ENCODE peak calls at places on chromosomes 4 and X, in eight cellular contexts. One of them, this sample, is unnamed.

GRCh38 chr4:7003879-7004240 is 39.3 kb upstream of the TADA2B start:
- DNase-seq in stimulated activated CD4-positive, alpha-beta T cell treated with anti-CD3 and anti-CD28 coated beads, Interleukin-1b, Interleukin-23, amount 100 ng/mL, for 48 hours: no peak
- DNase-seq in fibroblast of lung: no peak
- DNase-seq in GM20000: no peak
- DNase-seq in effector CD8-positive, alpha-beta T cell: no peak
- DNase-seq in non-pigmented ciliary epithelial cell: no peak
- DNase-seq in T-helper 2 cell: no peak
- DNase-seq in AG04449: no peak
- DNase-seq in this sample: no peak

GRCh38 chr4:125744891-125745364 is 430.2 kb downstream of the FAT4 start:
- DNase-seq in stimulated activated CD4-positive, alpha-beta T cell treated with anti-CD3 and anti-CD28 coated beads, Interleukin-1b, Interleukin-23, amount 100 ng/mL, for 48 hours: no peak
- DNase-seq in fibroblast of lung: no peak
- DNase-seq in GM20000: no peak
- DNase-seq in effector CD8-positive, alpha-beta T cell: no peak
- DNase-seq in non-pigmented ciliary epithelial cell: no peak
- DNase-seq in T-helper 2 cell: no peak
- DNase-seq in AG04449: no peak
- DNase-seq in this sample: no peak

GRCh38 chrX:1452497-1453389 is at the start of gene ASMTL:
- DNase-seq in stimulated activated CD4-positive, alpha-beta T cell treated with anti-CD3 and anti-CD28 coated beads, Interleukin-1b, Interleukin-23, amount 100 ng/mL, for 48 hours: peak; percentile 100
- DNase-seq in fibroblast of lung: peak; percentile 100
- DNase-seq in GM20000: peak; percentile 99
- DNase-seq in effector CD8-positive, alpha-beta T cell: no peak
- DNase-seq in non-pigmented ciliary epithelial cell: peak; percentile 98
- DNase-seq in T-helper 2 cell: peak; percentile 96
- DNase-seq in AG04449: peak; percentile 96
- DNase-seq in this sample: peak; percentile 100

GRCh38 chr4:121026034-121026433 is 46.3 kb downstream of the NDNF start:
- DNase-seq in stimulated activated CD4-positive, alpha-beta T cell treated with anti-CD3 and anti-CD28 coated beads, Interleukin-1b, Interleukin-23, amount 100 ng/mL, for 48 hours: no peak
- DNase-seq in fibroblast of lung: no peak
- DNase-seq in GM20000: no peak
- DNase-seq in effector CD8-positive, alpha-beta T cell: no peak
- DNase-seq in non-pigmented ciliary epithelial cell: no peak
- DNase-seq in T-helper 2 cell: no peak
- DNase-seq in AG04449: no peak
- DNase-seq in this sample: no peak

GRCh38 chrX:107304141-107304540 is 97.7 kb downstream of the DNAAF6 start:
- DNase-seq in stimulated activated CD4-positive, alpha-beta T cell treated with anti-CD3 and anti-CD28 coated beads, Interleukin-1b, Interleukin-23, amount 100 ng/mL, for 48 hours: no peak
- DNase-seq in fibroblast of lung: no peak
- DNase-seq in GM20000: no peak
- DNase-seq in effector CD8-positive, alpha-beta T cell: no peak
- DNase-seq in non-pigmented ciliary epithelial cell: no peak
- DNase-seq in T-helper 2 cell: no peak
- DNase-seq in AG04449: no peak
- DNase-seq in this sample: no peak

GRCh38 chr4:132227349-132228165 is 921.5 kb upstream of the PCDH10 start:
- DNase-seq in stimulated activated CD4-positive, alpha-beta T cell treated with anti-CD3 and anti-CD28 coated beads, Interleukin-1b, Interleukin-23, amount 100 ng/mL, for 48 hours: peak; percentile 2
- DNase-seq in fibroblast of lung: peak; percentile 29
- DNase-seq in GM20000: no peak
- DNase-seq in effector CD8-positive, alpha-beta T cell: no peak
- DNase-seq in non-pigmented ciliary epithelial cell: no peak
- DNase-seq in T-helper 2 cell: no peak
- DNase-seq in AG04449: no peak
- DNase-seq in this sample: no peak

GRCh38 chr4:52545099-52546069 is 113.7 kb downstream of the USP46 start:
- DNase-seq in stimulated activated CD4-positive, alpha-beta T cell treated with anti-CD3 and anti-CD28 coated beads, Interleukin-1b, Interleukin-23, amount 100 ng/mL, for 48 hours: peak; percentile 47
- DNase-seq in fibroblast of lung: peak; percentile 71
- DNase-seq in GM20000: peak; percentile 73
- DNase-seq in effector CD8-positive, alpha-beta T cell: peak; percentile 10
- DNase-seq in non-pigmented ciliary epithelial cell: peak; percentile 23
- DNase-seq in T-helper 2 cell: peak; percentile 37
- DNase-seq in AG04449: no peak
- DNase-seq in this sample: peak; percentile 43

GRCh38 chr4:139800082-139800481 is 134.5 kb downstream of the MGST2 start:
- DNase-seq in stimulated activated CD4-positive, alpha-beta T cell treated with anti-CD3 and anti-CD28 coated beads, Interleukin-1b, Interleukin-23, amount 100 ng/mL, for 48 hours: no peak
- DNase-seq in fibroblast of lung: no peak
- DNase-seq in GM20000: no peak
- DNase-seq in effector CD8-positive, alpha-beta T cell: no peak
- DNase-seq in non-pigmented ciliary epithelial cell: no peak
- DNase-seq in T-helper 2 cell: no peak
- DNase-seq in AG04449: no peak
- DNase-seq in this sample: no peak

GRCh38 chrX:124209792-124210576 is 122.5 kb upstream of the TEX13D start:
- DNase-seq in stimulated activated CD4-positive, alpha-beta T cell treated with anti-CD3 and anti-CD28 coated beads, Interleukin-1b, Interleukin-23, amount 100 ng/mL, for 48 hours: no peak
- DNase-seq in fibroblast of lung: no peak
- DNase-seq in GM20000: no peak
- DNase-seq in effector CD8-positive, alpha-beta T cell: no peak
- DNase-seq in non-pigmented ciliary epithelial cell: no peak
- DNase-seq in T-helper 2 cell: no peak
- DNase-seq in AG04449: no peak
- DNase-seq in this sample: no peak

GRCh38 chrX:106894978-106895452 is 8.1 kb downstream of the RIPPLY1 start:
- DNase-seq in stimulated activated CD4-positive, alpha-beta T cell treated with anti-CD3 and anti-CD28 coated beads, Interleukin-1b, Interleukin-23, amount 100 ng/mL, for 48 hours: no peak
- DNase-seq in fibroblast of lung: peak; percentile 64
- DNase-seq in GM20000: no peak
- DNase-seq in effector CD8-positive, alpha-beta T cell: no peak
- DNase-seq in non-pigmented ciliary epithelial cell: no peak
- DNase-seq in T-helper 2 cell: no peak
- DNase-seq in AG04449: no peak
- DNase-seq in this sample: no peak

GRCh38 chr4:676871-677235 is 2.5 kb downstream of the MYL5 start:
- DNase-seq in stimulated activated CD4-positive, alpha-beta T cell treated with anti-CD3 and anti-CD28 coated beads, Interleukin-1b, Interleukin-23, amount 100 ng/mL, for 48 hours: no peak
- DNase-seq in fibroblast of lung: no peak
- DNase-seq in GM20000: peak; percentile 43
- DNase-seq in effector CD8-positive, alpha-beta T cell: no peak
- DNase-seq in non-pigmented ciliary epithelial cell: no peak
- DNase-seq in T-helper 2 cell: no peak
- DNase-seq in AG04449: no peak
- DNase-seq in this sample: no peak

GRCh38 chr4:109294468-109295020 is 7.9 kb downstream of the COL25A1 start:
- DNase-seq in stimulated activated CD4-positive, alpha-beta T cell treated with anti-CD3 and anti-CD28 coated beads, Interleukin-1b, Interleukin-23, amount 100 ng/mL, for 48 hours: no peak
- DNase-seq in fibroblast of lung: no peak
- DNase-seq in GM20000: no peak
- DNase-seq in effector CD8-positive, alpha-beta T cell: no peak
- DNase-seq in non-pigmented ciliary epithelial cell: peak; percentile 58
- DNase-seq in T-helper 2 cell: no peak
- DNase-seq in AG04449: no peak
- DNase-seq in this sample: no peak

GRCh38 chrX:134735015-134735414 is 76.7 kb upstream of the PLAC1 start:
- DNase-seq in stimulated activated CD4-positive, alpha-beta T cell treated with anti-CD3 and anti-CD28 coated beads, Interleukin-1b, Interleukin-23, amount 100 ng/mL, for 48 hours: no peak
- DNase-seq in fibroblast of lung: no peak
- DNase-seq in GM20000: no peak
- DNase-seq in effector CD8-positive, alpha-beta T cell: no peak
- DNase-seq in non-pigmented ciliary epithelial cell: no peak
- DNase-seq in T-helper 2 cell: no peak
- DNase-seq in AG04449: no peak
- DNase-seq in this sample: no peak

GRCh38 chrX:38382663-38383062 is 30.3 kb downstream of the OTC start:
- DNase-seq in stimulated activated CD4-positive, alpha-beta T cell treated with anti-CD3 and anti-CD28 coated beads, Interleukin-1b, Interleukin-23, amount 100 ng/mL, for 48 hours: no peak
- DNase-seq in fibroblast of lung: no peak
- DNase-seq in GM20000: no peak
- DNase-seq in effector CD8-positive, alpha-beta T cell: no peak
- DNase-seq in non-pigmented ciliary epithelial cell: no peak
- DNase-seq in T-helper 2 cell: no peak
- DNase-seq in AG04449: no peak
- DNase-seq in this sample: no peak

GRCh38 chr4:99264927-99265326 is 25.9 kb downstream of the ADH1A start:
- DNase-seq in stimulated activated CD4-positive, alpha-beta T cell treated with anti-CD3 and anti-CD28 coated beads, Interleukin-1b, Interleukin-23, amount 100 ng/mL, for 48 hours: no peak
- DNase-seq in fibroblast of lung: peak; percentile 8
- DNase-seq in GM20000: no peak
- DNase-seq in effector CD8-positive, alpha-beta T cell: no peak
- DNase-seq in non-pigmented ciliary epithelial cell: no peak
- DNase-seq in T-helper 2 cell: peak; percentile 19
- DNase-seq in AG04449: no peak
- DNase-seq in this sample: no peak

GRCh38 chr4:156771171-156771837 is 200.3 kb downstream of the PDGFC start:
- DNase-seq in stimulated activated CD4-positive, alpha-beta T cell treated with anti-CD3 and anti-CD28 coated beads, Interleukin-1b, Interleukin-23, amount 100 ng/mL, for 48 hours: no peak
- DNase-seq in fibroblast of lung: peak; percentile 89
- DNase-seq in GM20000: no peak
- DNase-seq in effector CD8-positive, alpha-beta T cell: no peak
- DNase-seq in non-pigmented ciliary epithelial cell: no peak
- DNase-seq in T-helper 2 cell: no peak
- DNase-seq in AG04449: no peak
- DNase-seq in this sample: no peak

GRCh38 chrX:21412883-21413282 is 38.7 kb downstream of the CNKSR2 start:
- DNase-seq in stimulated activated CD4-positive, alpha-beta T cell treated with anti-CD3 and anti-CD28 coated beads, Interleukin-1b, Interleukin-23, amount 100 ng/mL, for 48 hours: no peak
- DNase-seq in fibroblast of lung: peak; percentile 24
- DNase-seq in GM20000: no peak
- DNase-seq in effector CD8-positive, alpha-beta T cell: no peak
- DNase-seq in non-pigmented ciliary epithelial cell: no peak
- DNase-seq in T-helper 2 cell: no peak
- DNase-seq in AG04449: no peak
- DNase-seq in this sample: no peak

GRCh38 chr4:123599920-123600394 is 203.4 kb downstream of the SPRY1 start:
- DNase-seq in stimulated activated CD4-positive, alpha-beta T cell treated with anti-CD3 and anti-CD28 coated beads, Interleukin-1b, Interleukin-23, amount 100 ng/mL, for 48 hours: peak; percentile 17
- DNase-seq in fibroblast of lung: peak; percentile 17
- DNase-seq in GM20000: peak; percentile 63
- DNase-seq in effector CD8-positive, alpha-beta T cell: peak; percentile 16
- DNase-seq in non-pigmented ciliary epithelial cell: no peak
- DNase-seq in T-helper 2 cell: peak; percentile 63
- DNase-seq in AG04449: no peak
- DNase-seq in this sample: peak; percentile 45

GRCh38 chr4:1047976-1048780 is 36.8 kb downstream of the FGFRL1 start:
- DNase-seq in stimulated activated CD4-positive, alpha-beta T cell treated with anti-CD3 and anti-CD28 coated beads, Interleukin-1b, Interleukin-23, amount 100 ng/mL, for 48 hours: peak; percentile 1
- DNase-seq in fibroblast of lung: no peak
- DNase-seq in GM20000: no peak
- DNase-seq in effector CD8-positive, alpha-beta T cell: no peak
- DNase-seq in non-pigmented ciliary epithelial cell: no peak
- DNase-seq in T-helper 2 cell: no peak
- DNase-seq in AG04449: no peak
- DNase-seq in this sample: no peak

GRCh38 chr4:166972071-166972470 is 262.2 kb downstream of the SPOCK3 start:
- DNase-seq in stimulated activated CD4-positive, alpha-beta T cell treated with anti-CD3 and anti-CD28 coated beads, Interleukin-1b, Interleukin-23, amount 100 ng/mL, for 48 hours: no peak
- DNase-seq in fibroblast of lung: peak; percentile 61
- DNase-seq in GM20000: no peak
- DNase-seq in effector CD8-positive, alpha-beta T cell: no peak
- DNase-seq in non-pigmented ciliary epithelial cell: peak; percentile 63
- DNase-seq in T-helper 2 cell: peak; percentile 25
- DNase-seq in AG04449: no peak
- DNase-seq in this sample: no peak